ENCODE peak calls at places on chromosomes 1 and 21, in five cellular contexts. P is GM20000, O is T-helper 1 cell, N is WERI-Rb-1, J is activated T-cell treated with anti-CD3 and anti-CD28 coated beads for 24 hours. H is an unnamed sample.

GRCh38 chr1:6393400-6394187 is at the start of gene ACOT7:
- DNase-seq in P (peak), O (peak), N (peak), J (peak), H (peak)

GRCh38 chr1:179121159-179121938 is 39.5 kb downstream of the TOR3A start:
- DNase-seq in P (peak), O (no peak), N (peak), J (peak), H (peak)

GRCh38 chr1:227356582-227357228 is 38.4 kb upstream of the CDC42BPA start:
- DNase-seq in P (no peak), O (no peak), N (no peak), J (no peak), H (no peak)

GRCh38 chr21:28904961-28905435 is 87.7 kb downstream of the LTN1 start:
- DNase-seq in P (no peak), O (no peak), N (no peak), J (no peak), H (no peak)

GRCh38 chr21:31665397-31665796 is 5.9 kb downstream of the SOD1 start:
- DNase-seq in P (no peak), O (no peak), N (no peak), J (no peak), H (no peak)

GRCh38 chr1:186033744-186034345 is 299.7 kb downstream of the HMCN1 start:
- DNase-seq in P (no peak), O (no peak), N (no peak), J (no peak), H (peak)

GRCh38 chr1:38052750-38053415 is 6.3 kb upstream of the POU3F1 start:
- DNase-seq in P (peak), O (no peak), N (no peak), J (no peak), H (no peak)

GRCh38 chr1:96370752-96371151 is 350.8 kb upstream of the PTBP2 start:
- DNase-seq in P (no peak), O (no peak), N (no peak), J (no peak), H (no peak)

GRCh38 chr1:59880735-59881134 is 45.8 kb downstream of the CYP2J2 start:
- DNase-seq in P (no peak), O (no peak), N (no peak), J (no peak), H (no peak)

GRCh38 chr1:47663286-47663685 is 225.4 kb downstream of the FOXD2 start:
- DNase-seq in P (no peak), O (no peak), N (no peak), J (no peak), H (no peak)

GRCh38 chr1:216193839-216194443 is 229.3 kb downstream of the USH2A start:
- DNase-seq in P (no peak), O (no peak), N (peak), J (no peak), H (peak)

GRCh38 chr1:225554216-225554812 is 98.6 kb downstream of the ENAH start:
- DNase-seq in P (peak), O (no peak), N (no peak), J (no peak), H (no peak)

GRCh38 chr1:12052008-12052573 is 11.0 kb upstream of the TNFRSF8 start:
- DNase-seq in P (peak), O (no peak), N (no peak), J (no peak), H (no peak)

GRCh38 chr1:159090566-159091546 is 14.3 kb upstream of the AIM2 start:
- DNase-seq in P (no peak), O (no peak), N (no peak), J (no peak), H (no peak)

GRCh38 chr1:56197946-56198345 is 381.4 kb downstream of the PLPP3 start:
- DNase-seq in P (no peak), O (no peak), N (no peak), J (no peak), H (no peak)

GRCh38 chr1:20439282-20439681 is 46.7 kb downstream of the CAMK2N1 start:
- DNase-seq in P (no peak), O (no peak), N (no peak), J (no peak), H (no peak)

GRCh38 chr1:12356004-12356890 is 126.4 kb downstream of the VPS13D start:
- DNase-seq in P (no peak), O (no peak), N (no peak), J (no peak), H (no peak)

GRCh38 chr1:220410681-220411080 is 117.3 kb upstream of the MARK1 start:
- DNase-seq in P (no peak), O (no peak), N (no peak), J (no peak), H (no peak)

GRCh38 chr21:42163511-42163863 is 55.5 kb upstream of the ABCG1 start:
- DNase-seq in P (no peak), O (no peak), N (no peak), J (no peak), H (no peak)

GRCh38 chr1:93180723-93181613 is at the start of gene CCDC18:
- DNase-seq in P (peak), O (no peak), N (no peak), J (no peak), H (no peak)

GRCh38 chr1:17046043-17046657 is 7.7 kb downstream of the SDHB start:
- DNase-seq in P (peak), O (no peak), N (no peak), J (no peak), H (peak)

GRCh38 chr1:171785766-171786165 is 4.3 kb downstream of the METTL13 start:
- DNase-seq in P (no peak), O (no peak), N (no peak), J (no peak), H (no peak)

GRCh38 chr1:21868941-21869454 is 56.9 kb downstream of the LDLRAD2 start:
- DNase-seq in P (no peak), O (no peak), N (no peak), J (no peak), H (no peak)

GRCh38 chr1:241470908-241471610 is 48.5 kb downstream of the FH start:
- DNase-seq in P (no peak), O (no peak), N (no peak), J (no peak), H (peak)

GRCh38 chr1:228860911-228861829 is 125.9 kb downstream of the RHOU start:
- DNase-seq in P (peak), O (no peak), N (no peak), J (no peak), H (no peak)

GRCh38 chr1:32878183-32878582 is 7.5 kb upstream of the FNDC5 start:
- DNase-seq in P (no peak), O (no peak), N (no peak), J (no peak), H (peak)

GRCh38 chr1:21622466-21623315 is 46.5 kb downstream of the RAP1GAP start:
- DNase-seq in P (peak), O (no peak), N (no peak), J (peak), H (no peak)

GRCh38 chr1:67584938-67585337 is 100.1 kb upstream of the GADD45A start:
- DNase-seq in P (no peak), O (no peak), N (no peak), J (no peak), H (no peak)

GRCh38 chr1:10900691-10901090 is 104.2 kb upstream of the CASZ1 start:
- DNase-seq in P (no peak), O (no peak), N (peak), J (no peak), H (no peak)

GRCh38 chr1:58699011-58699762 is 675 bp downstream of the MYSM1 start:
- DNase-seq in P (no peak), O (no peak), N (no peak), J (no peak), H (peak)

GRCh38 chr1:50661626-50662025 is 238.4 kb upstream of the DMRTA2 start:
- DNase-seq in P (no peak), O (no peak), N (no peak), J (no peak), H (no peak)

GRCh38 chr1:2862441-2863148 is 61.1 kb upstream of the TTC34 start:
- DNase-seq in P (no peak), O (no peak), N (peak), J (no peak), H (no peak)

GRCh38 chr1:169161512-169162194 is 55.2 kb downstream of the ATP1B1 start:
- DNase-seq in P (peak), O (no peak), N (no peak), J (no peak), H (no peak)

GRCh38 chr21:41947596-41948403 is 6.0 kb downstream of the C2CD2 start:
- DNase-seq in P (no peak), O (no peak), N (peak), J (no peak), H (no peak)

GRCh38 chr1:217063065-217063908 is 340.1 kb upstream of the ESRRG start:
- DNase-seq in P (no peak), O (no peak), N (no peak), J (no peak), H (no peak)

GRCh38 chr1:246782120-246782900 is 58.1 kb downstream of the SCCPDH start:
- DNase-seq in P (no peak), O (no peak), N (peak), J (no peak), H (no peak)